ENCODE peak calls at places on chromosome 13, in seven cellular contexts. P, I, N, M, R, W and L are unnamed samples.

GRCh38 chr13:41766439-41766838 is 194.5 kb downstream of the VWA8 start:
- DNase-seq in W (no peak), R (no peak), N (no peak), I (no peak), M (no peak), P (no peak), L (no peak)

GRCh38 chr13:27372896-27373295 is 51.5 kb upstream of the GTF3A start:
- DNase-seq in R (no peak), M (no peak), I (peak; percentile 16), W (no peak), N (no peak), P (peak; percentile 40), L (no peak)

GRCh38 chr13:73521291-73521626 is 462.5 kb downstream of the KLF5 start:
- DNase-seq in P (no peak), W (no peak), M (no peak), I (no peak), N (no peak), R (no peak), L (no peak)

GRCh38 chr13:30355405-30355741 is 48.0 kb upstream of the KATNAL1 start:
- DNase-seq in R (no peak), I (no peak), M (no peak), W (no peak), P (peak; percentile 34), N (no peak), L (no peak)

GRCh38 chr13:114339779-114340534 is 25.7 kb downstream of the CHAMP1 start:
- DNase-seq in W (peak; percentile 51), N (peak; percentile 29), R (no peak), M (peak; percentile 62), I (peak; percentile 30), P (no peak), L (no peak)

GRCh38 chr13:26946675-26947342 is 186.2 kb upstream of the GPR12 start:
- DNase-seq in M (peak; percentile 70), I (peak; percentile 73), W (peak; percentile 44), R (no peak), N (no peak), P (peak; percentile 75), L (no peak)

GRCh38 chr13:84433024-84433423 is 550.8 kb upstream of the SLITRK1 start:
- DNase-seq in M (no peak), P (no peak), R (no peak), W (no peak), I (peak; percentile 83), N (no peak), L (no peak)

GRCh38 chr13:50129923-50130685 is 114.9 kb downstream of the KCNRG start:
- DNase-seq in P (peak; percentile 76), W (no peak), I (no peak), R (peak; percentile 42), N (no peak), M (peak; percentile 13), L (peak; percentile 59)

GRCh38 chr13:50866817-50867640 is 23.5 kb upstream of the DLEU7 start:
- DNase-seq in M (no peak), N (no peak), P (no peak), W (no peak), I (no peak), R (no peak), L (no peak)

GRCh38 chr13:109593230-109593629 is 193.2 kb downstream of the IRS2 start:
- DNase-seq in M (no peak), P (no peak), W (no peak), R (no peak), N (no peak), I (no peak), L (no peak)

GRCh38 chr13:113051641-113052040 is 54.0 kb upstream of the F7 start:
- DNase-seq in M (no peak), N (no peak), P (no peak), W (no peak), I (no peak), R (peak; percentile 24), L (no peak)

GRCh38 chr13:63305641-63306133 is 1890.0 kb upstream of the PCDH20 start:
- DNase-seq in N (no peak), P (no peak), I (no peak), W (no peak), M (no peak), R (no peak), L (no peak)

GRCh38 chr13:106117035-106117434 is 418.4 kb downstream of the EFNB2 start:
- DNase-seq in M (peak; percentile 71), N (no peak), W (no peak), P (no peak), R (no peak), I (peak; percentile 77), L (no peak)

GRCh38 chr13:111537115-111537728 is 216.8 kb downstream of the TEX29 start:
- DNase-seq in W (no peak), P (no peak), M (no peak), I (no peak), R (no peak), N (no peak), L (no peak)

GRCh38 chr13:48978942-48979601 is 3.4 kb downstream of the FNDC3A start:
- DNase-seq in N (no peak), W (no peak), I (no peak), M (no peak), P (no peak), R (no peak), L (no peak)

GRCh38 chr13:44667950-44668349 is 91.8 kb upstream of the TSC22D1 start:
- DNase-seq in R (no peak), P (peak; percentile 78), M (no peak), W (no peak), N (no peak), I (peak; percentile 53), L (no peak)

GRCh38 chr13:73522937-73523336 is 464.1 kb downstream of the KLF5 start:
- DNase-seq in W (no peak), M (no peak), P (no peak), I (no peak), N (no peak), R (no peak), L (no peak)

GRCh38 chr13:112496166-112496565 is 91.8 kb downstream of the TUBGCP3 start:
- DNase-seq in I (no peak), W (no peak), P (no peak), R (no peak), N (no peak), M (no peak), L (no peak)

GRCh38 chr13:44853641-44854040 is 135.6 kb downstream of the NUFIP1 start:
- DNase-seq in I (no peak), M (peak; percentile 69), N (no peak), W (no peak), R (no peak), P (no peak), L (no peak)

GRCh38 chr13:92951273-92951820 is 275.3 kb upstream of the GPC6 start:
- DNase-seq in W (no peak), R (no peak), I (no peak), N (no peak), P (no peak), M (no peak), L (no peak)

GRCh38 chr13:110397445-110397844 is 90.4 kb downstream of the COL4A2 start:
- DNase-seq in W (no peak), N (no peak), P (no peak), M (peak; percentile 23), I (peak; percentile 85), R (peak; percentile 70), L (no peak)

GRCh38 chr13:98976338-98976737 is 1.5 kb downstream of the DOCK9 start:
- DNase-seq in W (no peak), I (peak; percentile 53), M (no peak), P (no peak), N (no peak), R (no peak), L (no peak)

GRCh38 chr13:98976941-98977340 is 923 bp downstream of the DOCK9 start:
- DNase-seq in R (no peak), N (no peak), M (no peak), P (no peak), W (no peak), I (peak; percentile 12), L (no peak)

GRCh38 chr13:98979012-98979411 is 1.1 kb upstream of the DOCK9 start:
- DNase-seq in I (no peak), W (no peak), R (no peak), N (no peak), P (no peak), M (no peak), L (no peak)

GRCh38 chr13:98978280-98978679 is 416 bp upstream of the DOCK9 start:
- DNase-seq in M (peak; percentile 69), I (peak; percentile 90), P (no peak), N (no peak), W (peak; percentile 15), R (no peak), L (no peak)

DNA sequence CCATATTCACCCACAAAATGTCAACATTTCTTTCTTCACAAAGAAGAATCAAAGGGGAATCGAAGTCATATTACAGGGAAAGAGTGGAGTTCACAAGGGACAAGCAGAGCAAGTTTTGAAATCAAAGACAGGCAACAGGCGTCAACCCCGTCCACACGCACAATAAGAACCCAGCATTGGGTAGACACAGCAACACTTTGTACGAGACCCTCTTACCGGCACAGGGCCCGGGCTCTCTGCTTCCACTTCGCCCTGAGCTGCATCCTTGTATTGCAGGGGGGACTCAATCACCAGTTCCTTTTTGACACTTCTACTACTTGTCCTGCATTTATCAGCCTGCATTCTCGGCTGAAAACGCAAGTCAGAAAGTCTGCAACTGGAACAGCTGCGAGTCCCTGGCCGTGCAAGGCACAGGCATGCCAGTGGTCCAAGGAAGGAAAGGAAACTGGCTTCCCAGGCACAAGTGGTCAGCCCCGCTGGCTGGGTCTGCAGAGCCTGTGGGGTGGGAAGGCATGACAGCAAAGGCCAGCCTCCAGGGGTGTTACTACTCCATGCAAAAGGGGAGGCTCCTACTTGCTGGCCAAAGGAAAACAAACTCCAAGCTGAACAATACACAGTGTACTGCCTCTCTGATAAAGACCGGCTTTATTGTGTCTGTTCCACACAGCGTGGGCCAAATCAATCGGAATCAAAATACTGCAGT is at the start of gene DOCK9:
- DNase-seq in I (peak; percentile 65), W (no peak), R (peak; percentile 83), P (peak; percentile 67), N (no peak), M (peak; percentile 25), L (peak; percentile 39)
- H3K27ac ChIP-seq in I (no peak within 1 kb of the TSS), W (peak within 1 kb of the TSS; percentile 19), R (peak within 1 kb of the TSS; percentile 95), P (peak within 1 kb of the TSS; percentile 10), N (no peak within 1 kb of the TSS), M (peak within 1 kb of the TSS; percentile 71), L (peak within 1 kb of the TSS; percentile 77)

DNA sequence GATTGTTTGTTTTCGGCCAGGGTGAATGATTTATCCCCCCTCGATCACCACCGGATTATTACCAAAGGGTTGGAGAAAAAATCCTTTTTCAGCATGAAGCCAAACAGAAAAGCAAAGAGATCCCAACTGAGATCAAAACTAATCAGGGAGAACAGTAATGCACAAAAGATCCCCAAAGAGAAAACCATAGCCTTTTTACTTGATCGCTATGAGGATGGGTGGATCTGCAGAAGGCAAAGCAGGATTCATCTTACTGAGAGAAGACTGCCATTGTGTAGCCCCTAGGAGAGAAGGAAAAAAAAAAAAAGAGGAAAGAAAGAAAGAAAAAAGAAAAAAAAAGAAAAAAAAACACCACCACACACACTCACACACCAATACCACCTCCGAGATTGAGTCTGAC is at the start of gene FGF14:
- DNase-seq in P (peak; percentile 10), N (no peak), I (no peak), W (no peak), M (no peak), R (no peak), L (no peak)
- H3K27ac ChIP-seq in P (no peak within 1 kb of the TSS), N (no peak within 1 kb of the TSS), I (no peak within 1 kb of the TSS), W (no peak within 1 kb of the TSS), M (no peak within 1 kb of the TSS), R (peak within 1 kb of the TSS; percentile 76), L (no peak within 1 kb of the TSS)

GRCh38 chr13:40617801-40618356 is 48.6 kb downstream of the FOXO1 start:
- DNase-seq in N (no peak), I (no peak), P (no peak), R (no peak), M (no peak), W (no peak), L (no peak)
- H3K27ac ChIP-seq in N (no peak overlapping the region), I (no peak overlapping the region), P (no peak overlapping the region), R (no peak overlapping the region), M (no peak overlapping the region), W (no peak overlapping the region), L (peak overlapping the region; percentile 82)

GRCh38 chr13:40558656-40559055 is 107.8 kb downstream of the FOXO1 start:
- DNase-seq in I (no peak), W (no peak), N (no peak), R (no peak), M (no peak), P (no peak), L (no peak)
- H3K27ac ChIP-seq in I (no peak overlapping the region), W (no peak overlapping the region), N (no peak overlapping the region), R (no peak overlapping the region), M (no peak overlapping the region), P (no peak overlapping the region), L (peak overlapping the region; percentile 23)